ENCODE peak calls at places on chromosomes 6 and 20, in eight cellular contexts. One of them, this sample, is unnamed.

GRCh38 chr6:72826744-72827438 is 205.0 kb downstream of the KCNQ5 start:
- DNase-seq in Peyer's patch: no peak
- DNase-seq in neural crest cell: no peak
- DNase-seq in cardiac muscle cell: no peak
- DNase-seq in NCI-H2107: no peak
- DNase-seq in pancreas: no peak
- DNase-seq in T-cell: no peak
- DNase-seq in fibroblast of the conjunctiva: no peak
- DNase-seq in this sample: no peak

GRCh38 chr20:8089668-8090067 is 42.4 kb upstream of the PLCB1 start:
- DNase-seq in T-cell: no peak
- DNase-seq in cardiac muscle cell: peak; percentile 52
- DNase-seq in Peyer's patch: no peak
- DNase-seq in fibroblast of the conjunctiva: no peak
- DNase-seq in NCI-H2107: no peak
- DNase-seq in neural crest cell: no peak
- DNase-seq in pancreas: no peak
- DNase-seq in this sample: no peak

GRCh38 chr20:24676353-24676977 is 207.0 kb downstream of the SYNDIG1 start:
- DNase-seq in neural crest cell: no peak
- DNase-seq in pancreas: no peak
- DNase-seq in Peyer's patch: peak; percentile 44
- DNase-seq in NCI-H2107: no peak
- DNase-seq in fibroblast of the conjunctiva: no peak
- DNase-seq in T-cell: no peak
- DNase-seq in cardiac muscle cell: no peak
- DNase-seq in this sample: no peak

GRCh38 chr6:80640176-80640575 is 533.7 kb downstream of the BCKDHB start:
- DNase-seq in cardiac muscle cell: no peak
- DNase-seq in NCI-H2107: no peak
- DNase-seq in T-cell: no peak
- DNase-seq in fibroblast of the conjunctiva: no peak
- DNase-seq in pancreas: no peak
- DNase-seq in neural crest cell: no peak
- DNase-seq in Peyer's patch: no peak
- DNase-seq in this sample: no peak

GRCh38 chr20:37270586-37271420 is 9.2 kb upstream of the GHRH start:
- DNase-seq in neural crest cell: no peak
- DNase-seq in fibroblast of the conjunctiva: no peak
- DNase-seq in pancreas: no peak
- DNase-seq in Peyer's patch: no peak
- DNase-seq in NCI-H2107: no peak
- DNase-seq in T-cell: no peak
- DNase-seq in cardiac muscle cell: no peak
- DNase-seq in this sample: no peak

GRCh38 chr6:167143041-167143440 is 14.7 kb downstream of the GPR31 start:
- DNase-seq in fibroblast of the conjunctiva: no peak
- DNase-seq in pancreas: no peak
- DNase-seq in T-cell: no peak
- DNase-seq in NCI-H2107: no peak
- DNase-seq in neural crest cell: no peak
- DNase-seq in Peyer's patch: no peak
- DNase-seq in cardiac muscle cell: no peak
- DNase-seq in this sample: no peak

GRCh38 chr6:133621751-133622150 is 267.2 kb upstream of the TCF21 start:
- DNase-seq in pancreas: no peak
- DNase-seq in T-cell: no peak
- DNase-seq in cardiac muscle cell: no peak
- DNase-seq in NCI-H2107: no peak
- DNase-seq in fibroblast of the conjunctiva: peak; percentile 41
- DNase-seq in Peyer's patch: no peak
- DNase-seq in neural crest cell: no peak
- DNase-seq in this sample: no peak

GRCh38 chr6:36351152-36351571 is 14.5 kb upstream of the BNIP5 start:
- DNase-seq in cardiac muscle cell: no peak
- DNase-seq in Peyer's patch: no peak
- DNase-seq in T-cell: no peak
- DNase-seq in fibroblast of the conjunctiva: no peak
- DNase-seq in pancreas: no peak
- DNase-seq in neural crest cell: no peak
- DNase-seq in NCI-H2107: no peak
- DNase-seq in this sample: no peak

GRCh38 chr6:143805832-143806281 is 37.3 kb upstream of the LTV1 start:
- DNase-seq in pancreas: no peak
- DNase-seq in Peyer's patch: no peak
- DNase-seq in NCI-H2107: no peak
- DNase-seq in T-cell: no peak
- DNase-seq in fibroblast of the conjunctiva: peak; percentile 36
- DNase-seq in neural crest cell: no peak
- DNase-seq in cardiac muscle cell: no peak
- DNase-seq in this sample: no peak

GRCh38 chr20:57620274-57620990 is at the start of gene ZBP1:
- DNase-seq in fibroblast of the conjunctiva: no peak
- DNase-seq in T-cell: peak; percentile 19
- DNase-seq in cardiac muscle cell: no peak
- DNase-seq in NCI-H2107: no peak
- DNase-seq in neural crest cell: no peak
- DNase-seq in pancreas: no peak
- DNase-seq in Peyer's patch: no peak
- DNase-seq in this sample: no peak

GRCh38 chr6:170522565-170523183 is 30.4 kb downstream of the PSMB1 start:
- DNase-seq in pancreas: no peak
- DNase-seq in cardiac muscle cell: peak; percentile 54
- DNase-seq in fibroblast of the conjunctiva: no peak
- DNase-seq in T-cell: no peak
- DNase-seq in neural crest cell: no peak
- DNase-seq in NCI-H2107: no peak
- DNase-seq in Peyer's patch: no peak
- DNase-seq in this sample: no peak

GRCh38 chr6:34056301-34056700 is 89.6 kb downstream of the GRM4 start:
- DNase-seq in pancreas: peak; percentile 71
- DNase-seq in fibroblast of the conjunctiva: peak; percentile 64
- DNase-seq in cardiac muscle cell: peak; percentile 42
- DNase-seq in Peyer's patch: peak; percentile 71
- DNase-seq in T-cell: no peak
- DNase-seq in NCI-H2107: no peak
- DNase-seq in neural crest cell: peak; percentile 16
- DNase-seq in this sample: peak; percentile 26

GRCh38 chr20:15297059-15297875 is 959.9 kb upstream of the FLRT3 start:
- DNase-seq in Peyer's patch: no peak
- DNase-seq in NCI-H2107: no peak
- DNase-seq in pancreas: no peak
- DNase-seq in T-cell: no peak
- DNase-seq in neural crest cell: no peak
- DNase-seq in fibroblast of the conjunctiva: no peak
- DNase-seq in cardiac muscle cell: peak; percentile 10
- DNase-seq in this sample: no peak